ENCODE peak calls at places on chromosomes 16 and 17, in nine cellular contexts. P is CMK; L is activated CD4-positive, alpha-beta memory T cell treated with anti-CD3 and anti-CD28 coated beads, Interleukin-2, amount 10 ng/mL, durations not matched to agents 7 days and 5 days; Z is astrocyte of the spinal cord; C is NCI-H1436; Q is progenitor cell of endocrine pancreas; H is cardiac fibroblast; X is EH; Y is NCI-H2081. W is an unnamed sample.

GRCh38 chr16:19573997-19574396 is 18.5 kb downstream of the VPS35L start:
- DNase-seq in P (no peak), L (no peak), Z (no peak), C (no peak), Q (no peak), H (no peak), X (no peak), Y (no peak), W (no peak)

GRCh38 chr16:47493358-47494337 is 32.5 kb downstream of the PHKB start:
- DNase-seq in P (no peak), L (no peak), Z (no peak), C (no peak), Q (no peak), H (peak; percentile 9), X (no peak), Y (no peak), W (no peak)

GRCh38 chr17:31787082-31787481 is 72.0 kb downstream of the COPRS start:
- DNase-seq in P (no peak), L (no peak), Z (no peak), C (no peak), Q (no peak), H (no peak), X (no peak), Y (no peak), W (no peak)

GRCh38 chr16:76193851-76194620 is 83.2 kb upstream of the CNTNAP4 start:
- DNase-seq in P (no peak), L (no peak), Z (peak; percentile 26), C (no peak), Q (no peak), H (no peak), X (no peak), Y (no peak), W (no peak)

GRCh38 chr16:81878529-81878928 is 99.4 kb downstream of the PLCG2 start:
- DNase-seq in P (no peak), L (no peak), Z (no peak), C (no peak), Q (no peak), H (no peak), X (no peak), Y (no peak), W (no peak)

GRCh38 chr16:66030036-66030435 is 336.5 kb upstream of the CDH5 start:
- DNase-seq in P (no peak), L (no peak), Z (peak; percentile 77), C (no peak), Q (no peak), H (no peak), X (peak; percentile 84), Y (no peak), W (no peak)

GRCh38 chr17:17567631-17568030 is 23.9 kb downstream of the PEMT start:
- DNase-seq in P (no peak), L (no peak), Z (peak; percentile 27), C (no peak), Q (no peak), H (no peak), X (no peak), Y (no peak), W (no peak)

GRCh38 chr16:14378684-14379467 is 251.2 kb downstream of the PARN start:
- DNase-seq in P (no peak), L (no peak), Z (peak; percentile 13), C (no peak), Q (no peak), H (peak; percentile 86), X (peak; percentile 88), Y (no peak), W (no peak)

GRCh38 chr17:31704483-31704882 is 154.6 kb downstream of the COPRS start:
- DNase-seq in P (no peak), L (no peak), Z (no peak), C (no peak), Q (no peak), H (no peak), X (no peak), Y (no peak), W (no peak)

GRCh38 chr17:6137716-6138502 is 67.7 kb downstream of the WSCD1 start:
- DNase-seq in P (no peak), L (no peak), Z (no peak), C (no peak), Q (no peak), H (no peak), X (no peak), Y (no peak), W (no peak)

GRCh38 chr16:89473136-89473712 is 17.1 kb downstream of the ANKRD11 start:
- DNase-seq in P (no peak), L (no peak), Z (no peak), C (no peak), Q (no peak), H (no peak), X (peak; percentile 30), Y (no peak), W (no peak)

GRCh38 chr16:50692999-50693781 is at the start of gene NOD2:
- DNase-seq in P (no peak), L (peak; percentile 56), Z (no peak), C (no peak), Q (no peak), H (no peak), X (no peak), Y (no peak), W (no peak)

GRCh38 chr17:82101767-82102679 is 4.0 kb upstream of the FASN start:
- DNase-seq in P (no peak), L (no peak), Z (no peak), C (no peak), Q (no peak), H (no peak), X (no peak), Y (no peak), W (no peak)

W was measured in neural crest cell.